ENCODE peak calls at places on chromosomes 5 and 9, in five cellular contexts. M is uterus, W is DMS153, X is HFF-Myc, C is anterior cingulate cortex. T is an unnamed sample.
A peak's percentile ranks its signal among the peaks of the same experiment; 100 is the strongest.

GRCh38 chr9:115289757-115290208 is 171.8 kb upstream of the TNC start:
- DNase-seq in M (no peak), W (no peak), X (peak; percentile 84), C (no peak), T (no peak)

GRCh38 chr9:69121155-69122085 is 52.7 kb upstream of the TJP2 start:
- DNase-seq in M (no peak), W (peak; percentile 81), X (no peak), C (no peak), T (peak; percentile 36)

GRCh38 chr5:135365281-135365680 is 33.8 kb downstream of the MACROH2A1 start:
- DNase-seq in M (no peak), W (peak; percentile 2), X (no peak), C (no peak), T (no peak)

GRCh38 chr5:173679909-173680626 is 63.6 kb upstream of the BOD1 start:
- DNase-seq in M (no peak), W (peak; percentile 2), X (no peak), C (no peak), T (no peak)

GRCh38 chr5:124912653-124913328 is 166.4 kb upstream of the ZNF608 start:
- DNase-seq in M (no peak), W (no peak), X (no peak), C (peak; percentile 9), T (no peak)

GRCh38 chr5:94463739-94464138 is 154.7 kb downstream of the KIAA0825 start:
- DNase-seq in M (no peak), W (no peak), X (no peak), C (no peak), T (no peak)

GRCh38 chr5:137342764-137343163 is 156.4 kb downstream of the SPOCK1 start:
- DNase-seq in M (no peak), W (no peak), X (no peak), C (no peak), T (no peak)

GRCh38 chr5:68139601-68140441 is 75.7 kb upstream of the PIK3R1 start:
- DNase-seq in M (no peak), W (no peak), X (no peak), C (no peak), T (no peak)

GRCh38 chr5:123752576-123752975 is 240.6 kb downstream of the CSNK1G3 start:
- DNase-seq in M (no peak), W (no peak), X (peak; percentile 45), C (no peak), T (no peak)

GRCh38 chr5:131322926-131323325 is 59.1 kb downstream of the CDC42SE2 start:
- DNase-seq in M (no peak), W (no peak), X (no peak), C (no peak), T (no peak)

GRCh38 chr5:91443028-91443427 is 59.9 kb upstream of the ARRDC3 start:
- DNase-seq in M (no peak), W (no peak), X (peak; percentile 20), C (no peak), T (no peak)

GRCh38 chr5:138110266-138110963 is 26.6 kb downstream of the WNT8A start:
- DNase-seq in M (no peak), W (no peak), X (no peak), C (no peak), T (no peak)

GRCh38 chr5:83827111-83827541 is 106.5 kb upstream of the HAPLN1 start:
- DNase-seq in M (no peak), W (no peak), X (no peak), C (no peak), T (no peak)

GRCh38 chr5:91016954-91017690 is 366.0 kb downstream of the ARRDC3 start:
- DNase-seq in M (no peak), W (no peak), X (no peak), C (no peak), T (no peak)

GRCh38 chr9:106203832-106204516 is 509.6 kb downstream of the TMEM38B start:
- DNase-seq in M (no peak), W (peak; percentile 56), X (no peak), C (no peak), T (no peak)

GRCh38 chr5:152092580-152092979 is 167.9 kb upstream of the GLRA1 start:
- DNase-seq in M (no peak), W (no peak), X (no peak), C (no peak), T (no peak)

GRCh38 chr5:172421020-172421419 is 33.3 kb downstream of the SH3PXD2B start:
- DNase-seq in M (peak; percentile 71), W (no peak), X (no peak), C (no peak), T (no peak)

GRCh38 chr5:52893105-52893504 is 96.0 kb upstream of the ITGA2 start:
- DNase-seq in M (no peak), W (no peak), X (no peak), C (no peak), T (no peak)

GRCh38 chr5:132426525-132427138 is 57.1 kb downstream of the SLC22A5 start:
- DNase-seq in M (peak; percentile 77), W (no peak), X (peak; percentile 81), C (no peak), T (no peak)

GRCh38 chr9:85322592-85322991 is 419.2 kb downstream of the AGTPBP1 start:
- DNase-seq in M (no peak), W (no peak), X (no peak), C (no peak), T (no peak)

GRCh38 chr9:118609355-118610044 is 759.7 kb downstream of the BRINP1 start:
- DNase-seq in M (no peak), W (no peak), X (no peak), C (no peak), T (no peak)

GRCh38 chr9:89526667-89527066 is 28.8 kb upstream of the SEMA4D start:
- DNase-seq in M (no peak), W (no peak), X (no peak), C (no peak), T (no peak)

GRCh38 chr5:78677777-78678668 is 29.5 kb upstream of the LHFPL2 start:
- DNase-seq in M (peak; percentile 85), W (no peak), X (peak; percentile 83), C (peak; percentile 13), T (no peak)

GRCh38 chr5:169147542-169147941 is 153.4 kb downstream of the SLIT3 start:
- DNase-seq in M (no peak), W (no peak), X (no peak), C (no peak), T (no peak)

GRCh38 chr9:126939821-126940221 is 25.2 kb downstream of the RALGPS1 start:
- DNase-seq in M (no peak), W (no peak), X (no peak), C (no peak), T (no peak)

GRCh38 chr5:169085656-169086055 is 215.3 kb downstream of the SLIT3 start:
- DNase-seq in M (no peak), W (no peak), X (no peak), C (no peak), T (no peak)

GRCh38 chr9:83382421-83382820 is 155.8 kb downstream of the FRMD3 start:
- DNase-seq in M (no peak), W (no peak), X (no peak), C (no peak), T (no peak)

GRCh38 chr5:73115399-73116051 is 4.8 kb upstream of the TMEM171 start:
- DNase-seq in M (no peak), W (no peak), X (peak; percentile 85), C (no peak), T (no peak)

GRCh38 chr5:126056851-126057622 is 366.2 kb upstream of the GRAMD2B start:
- DNase-seq in M (no peak), W (no peak), X (no peak), C (no peak), T (no peak)

GRCh38 chr5:22986281-22986680 is 133.1 kb upstream of the CDH12 start:
- DNase-seq in M (no peak), W (no peak), X (no peak), C (no peak), T (no peak)

GRCh38 chr5:72172832-72173231 is 65.6 kb downstream of the MAP1B start:
- DNase-seq in M (no peak), W (no peak), X (no peak), C (no peak), T (no peak)

GRCh38 chr5:31963358-31963757 is 210.8 kb downstream of the GOLPH3 start:
- DNase-seq in M (peak; percentile 88), W (no peak), X (no peak), C (no peak), T (no peak)

GRCh38 chr9:122265265-122265900 is 701 bp downstream of the MRRF start:
- DNase-seq in M (no peak), W (no peak), X (no peak), C (no peak), T (no peak)

GRCh38 chr9:129888085-129888808 is 53.0 kb downstream of the USP20 start:
- DNase-seq in M (no peak), W (peak; percentile 85), X (no peak), C (no peak), T (no peak)

GRCh38 chr9:116099821-116100220 is 53.8 kb upstream of the PAPPA start:
- DNase-seq in M (no peak), W (no peak), X (no peak), C (no peak), T (no peak)

GRCh38 chr9:93346240-93347112 is 105.0 kb upstream of the FAM120A start:
- DNase-seq in M (no peak), W (no peak), X (no peak), C (peak; percentile 48), T (peak; percentile 41)